ENCODE peak calls at places on chromosomes 13 and 19, in eight cellular contexts. U, A, B, C, T, D, P and K are unnamed samples.

GRCh38 chr19:47111081-47111589 is 2.4 kb downstream of the ZC3H4 start:
- DNase-seq in B (no peak), D (no peak), U (peak; percentile 33), P (no peak), C (peak; percentile 70), T (peak; percentile 28), A (no peak), K (no peak)

GRCh38 chr13:59531571-59532091 is 632.1 kb downstream of the DIAPH3 start:
- DNase-seq in P (peak; percentile 93), B (peak; percentile 76), A (peak; percentile 82), T (peak; percentile 2), U (no peak), C (no peak), D (peak; percentile 64), K (no peak)

GRCh38 chr19:5676711-5677110 is 3.6 kb downstream of the MICOS13 start:
- DNase-seq in C (no peak), B (no peak), T (no peak), A (no peak), U (peak; percentile 60), P (no peak), D (no peak), K (no peak)

GRCh38 chr19:40141546-40141945 is 49.7 kb upstream of the MAP3K10 start:
- DNase-seq in U (no peak), T (no peak), P (no peak), A (no peak), B (no peak), D (no peak), C (no peak), K (no peak)

GRCh38 chr13:23723463-23723862 is 153.3 kb downstream of the TNFRSF19 start:
- DNase-seq in P (peak; percentile 48), U (no peak), B (no peak), D (no peak), C (no peak), A (no peak), T (no peak), K (no peak)

GRCh38 chr13:111974065-111974640 is 92.8 kb upstream of the SOX1 start:
- DNase-seq in P (no peak), C (no peak), A (no peak), U (no peak), B (no peak), D (no peak), T (no peak), K (no peak)

GRCh38 chr13:44068169-44068568 is 188.5 kb downstream of the LACC1 start:
- DNase-seq in C (no peak), U (no peak), D (no peak), A (no peak), T (no peak), P (peak; percentile 21), B (no peak), K (no peak)

GRCh38 chr13:73412933-73413332 is 354.1 kb downstream of the KLF5 start:
- DNase-seq in D (no peak), U (no peak), B (no peak), C (no peak), T (no peak), P (no peak), A (no peak), K (no peak)

GRCh38 chr13:97266328-97266727 is 44.2 kb downstream of the MBNL2 start:
- DNase-seq in D (no peak), P (no peak), B (no peak), U (no peak), A (no peak), C (no peak), T (no peak), K (no peak)

GRCh38 chr13:30696278-30697176 is 38.8 kb upstream of the ALOX5AP start:
- DNase-seq in A (peak; percentile 77), P (peak; percentile 33), C (peak; percentile 44), B (no peak), U (no peak), T (no peak), D (no peak), K (no peak)

GRCh38 chr13:72255908-72256307 is 388.9 kb upstream of the DACH1 start:
- DNase-seq in U (peak; percentile 50), C (peak; percentile 21), P (peak; percentile 1), D (no peak), T (no peak), A (no peak), B (peak; percentile 27), K (no peak)
- TF ChIP-seq CTCF in U (peak; percentile 24), C (peak; percentile 22), P (peak; percentile 41), D (no peak), T (no peak), A (no peak), B (no peak), K (peak; percentile 26)

DNA sequence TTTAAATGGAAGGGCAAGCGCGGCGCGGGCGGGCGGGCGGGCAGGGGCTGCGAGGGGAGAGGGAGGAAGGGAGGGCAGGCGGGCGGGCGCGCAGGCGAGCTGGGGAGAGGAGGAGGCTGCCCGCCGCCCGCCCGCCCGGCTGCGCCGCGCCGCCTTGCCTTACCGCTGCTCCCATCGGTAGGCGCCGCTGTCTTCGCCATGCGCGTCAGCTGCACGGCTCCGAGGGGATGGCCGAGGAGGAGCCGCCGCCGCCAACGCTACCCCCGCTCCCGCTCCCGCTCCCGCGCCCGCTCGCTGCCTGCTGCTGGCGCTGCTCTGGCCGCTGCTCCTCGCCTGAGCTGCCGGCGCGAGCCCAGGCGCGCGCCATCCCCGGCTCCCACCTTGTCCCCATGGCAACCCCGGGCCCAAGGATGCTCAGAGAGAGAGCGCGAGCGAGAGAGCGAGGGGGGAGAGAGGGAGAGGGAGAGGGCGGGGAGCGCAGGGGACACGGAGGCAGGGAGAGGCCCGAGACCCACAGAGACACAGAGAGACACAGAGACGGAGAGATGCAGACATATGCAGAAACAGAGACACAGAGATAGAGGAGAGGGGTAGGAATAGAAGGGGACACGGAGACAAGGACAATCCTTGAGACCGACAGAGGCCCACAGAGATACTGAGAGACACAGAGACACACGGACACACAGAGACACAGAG is 40.3 kb downstream of the DEDD2 start:
- DNase-seq in T (peak; percentile 71), D (peak; percentile 66), U (peak; percentile 95), P (peak; percentile 73), C (peak; percentile 67), A (peak; percentile 75), B (peak; percentile 71), K (no peak)
- TF ChIP-seq CTCF in T (peak; percentile 35), D (no peak), U (no peak), P (peak; percentile 28), C (peak; percentile 36), A (peak; percentile 33), B (no peak), K (peak; percentile 32)

GRCh38 chr13:27605099-27605498 is 15.2 kb downstream of the LNX2 start:
- DNase-seq in T (no peak), P (no peak), U (no peak), A (no peak), B (no peak), C (peak; percentile 11), D (no peak), K (no peak)

GRCh38 chr13:27601208-27601607 is 19.1 kb downstream of the LNX2 start:
- DNase-seq in D (no peak), T (no peak), U (no peak), P (no peak), A (no peak), C (no peak), B (no peak), K (no peak)

GRCh38 chr13:27601771-27602170 is 18.6 kb downstream of the LNX2 start:
- DNase-seq in T (no peak), D (no peak), C (no peak), B (no peak), P (no peak), A (no peak), U (no peak), K (no peak)

GRCh38 chr13:27607125-27607524 is 13.2 kb downstream of the LNX2 start:
- DNase-seq in P (peak; percentile 88), C (no peak), B (no peak), D (no peak), U (no peak), T (no peak), A (no peak), K (no peak)

GRCh38 chr13:27605610-27606200 is 14.6 kb downstream of the LNX2 start:
- DNase-seq in D (no peak), B (no peak), C (no peak), U (no peak), A (no peak), T (no peak), P (peak; percentile 46), K (no peak)
- TF ChIP-seq CTCF in D (no peak), B (no peak), C (no peak), U (no peak), A (no peak), T (no peak), P (no peak), K (no peak)

DNA sequence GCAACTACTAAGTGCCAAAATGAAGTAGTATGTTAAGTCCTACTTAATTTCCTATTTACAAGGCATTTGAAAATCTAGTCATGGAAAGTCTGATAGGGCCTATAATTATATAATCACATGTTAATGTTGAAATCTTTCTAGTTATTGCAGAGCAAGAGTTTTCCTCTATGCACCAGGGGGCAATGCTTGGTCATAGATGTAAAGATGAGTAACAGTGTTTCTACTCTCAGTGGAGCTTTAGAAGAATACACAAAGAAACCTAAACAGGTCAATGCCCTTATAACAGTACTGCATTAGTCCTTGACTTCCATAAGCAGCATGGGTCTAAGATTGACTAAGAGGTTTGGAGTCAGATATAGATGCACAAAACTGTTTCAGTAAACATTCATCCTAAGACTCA is 218.7 kb downstream of the KCTD12 start:
- DNase-seq in B (peak; percentile 48), D (no peak), P (peak; percentile 87), T (no peak), C (peak; percentile 26), A (no peak), U (no peak), K (no peak)
- TF ChIP-seq CTCF in B (peak; percentile 28), D (no peak), P (peak; percentile 42), T (peak; percentile 30), C (no peak), A (no peak), U (no peak), K (no peak)

DNA sequence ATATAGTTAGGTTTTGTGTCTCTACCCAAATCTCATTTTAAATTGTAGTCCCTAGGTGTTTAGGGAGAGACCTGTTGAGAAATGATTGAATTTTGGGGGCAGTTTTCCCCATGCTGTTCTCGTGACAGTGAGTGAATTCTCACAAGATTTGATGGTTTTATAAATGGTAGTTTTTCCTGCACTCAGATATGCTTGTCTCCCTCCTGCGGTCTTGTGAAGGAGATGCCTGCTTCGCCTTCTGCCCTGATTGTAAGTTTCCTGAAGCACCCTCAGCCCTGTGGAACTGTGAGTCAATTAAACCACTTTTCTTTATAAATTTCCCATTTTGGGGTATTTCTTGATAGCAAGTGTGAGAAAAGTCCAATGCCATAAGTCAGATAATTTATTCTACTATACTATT is 1977.5 kb upstream of the PCDH20 start:
- DNase-seq in D (no peak), P (peak; percentile 7), C (no peak), T (no peak), A (no peak), U (no peak), B (no peak), K (no peak)
- TF ChIP-seq CTCF in D (no peak), P (peak; percentile 5), C (no peak), T (no peak), A (no peak), U (no peak), B (no peak), K (no peak)